ENCODE peak calls at places on chromosomes 13 and 19, in ten cellular contexts. U, X, M, N, T, V, P, H, Q and E are unnamed samples.

GRCh38 chr13:28412981-28413380 is 81.9 kb downstream of the FLT1 start:
- DNase-seq in X (no peak), H (no peak), V (no peak), Q (no peak), M (no peak), T (no peak), P (no peak), U (no peak), N (no peak), E (no peak)

GRCh38 chr13:108686027-108686426 is 56.6 kb downstream of the MYO16 start:
- DNase-seq in V (no peak), P (no peak), U (no peak), H (no peak), T (no peak), X (no peak), N (no peak), Q (no peak), M (no peak), E (no peak)

GRCh38 chr19:33580026-33580644 is 41.6 kb upstream of the CHST8 start:
- DNase-seq in H (no peak), T (no peak), U (no peak), N (no peak), P (no peak), V (no peak), Q (peak), X (no peak), M (no peak), E (no peak)

GRCh38 chr13:26819067-26819466 is 58.5 kb upstream of the GPR12 start:
- DNase-seq in M (no peak), X (no peak), N (no peak), T (no peak), V (no peak), U (no peak), H (no peak), P (no peak), Q (no peak), E (no peak)

GRCh38 chr13:42176286-42176685 is 95.7 kb upstream of the AKAP11 start:
- DNase-seq in N (no peak), H (no peak), X (no peak), M (no peak), V (no peak), T (no peak), Q (no peak), P (no peak), U (no peak), E (no peak)

GRCh38 chr19:18574691-18575291 is 3.1 kb downstream of the UBA52 start:
- DNase-seq in M (no peak), T (no peak), U (no peak), V (no peak), Q (no peak), X (no peak), H (no peak), P (no peak), N (no peak), E (no peak)

GRCh38 chr13:19888799-19889198 is 25.4 kb upstream of the ZMYM5 start:
- DNase-seq in N (peak), X (peak), P (peak), T (no peak), M (no peak), Q (no peak), H (peak), U (no peak), V (no peak), E (no peak)

GRCh38 chr19:48006762-48007161 is 12.3 kb downstream of the ELSPBP1 start:
- DNase-seq in X (no peak), M (peak), Q (peak), U (no peak), H (no peak), N (no peak), P (no peak), T (no peak), V (no peak), E (no peak)

GRCh38 chr19:17766543-17767131 is 15.4 kb downstream of the FCHO1 start:
- DNase-seq in U (peak), N (peak), M (peak), T (peak), X (peak), V (peak), P (peak), Q (peak), H (peak), E (no peak)

GRCh38 chr19:51145926-51146493 is 3.9 kb downstream of the SIGLEC7 start:
- DNase-seq in V (no peak), N (no peak), M (no peak), Q (no peak), U (no peak), H (no peak), X (no peak), P (no peak), T (no peak), E (no peak)

GRCh38 chr13:61192826-61193225 is 222.8 kb downstream of the PCDH20 start:
- DNase-seq in M (no peak), Q (no peak), X (no peak), N (no peak), T (no peak), U (no peak), P (no peak), H (no peak), V (no peak), E (no peak)

GRCh38 chr13:113955235-113955634 is 18.6 kb downstream of the C13orf46 start:
- DNase-seq in V (no peak), P (no peak), M (no peak), H (no peak), N (no peak), Q (no peak), U (no peak), X (no peak), T (no peak), E (no peak)

GRCh38 chr19:5553892-5554291 is 13.9 kb downstream of the TINCR start:
- DNase-seq in Q (no peak), N (no peak), P (no peak), T (no peak), U (no peak), X (no peak), M (no peak), V (no peak), H (no peak), E (no peak)

GRCh38 chr13:53783466-53783865 is 754.9 kb downstream of the OLFM4 start:
- DNase-seq in T (no peak), N (no peak), H (no peak), V (no peak), M (no peak), U (no peak), X (no peak), Q (no peak), P (no peak), E (no peak)

GRCh38 chr19:30086220-30086619 is 144.2 kb downstream of the URI1 start:
- DNase-seq in H (no peak), T (no peak), U (no peak), Q (no peak), N (no peak), V (no peak), M (peak), X (no peak), P (no peak), E (no peak)

GRCh38 chr19:1102407-1103106 is 1.2 kb upstream of the GPX4 start:
- DNase-seq in P (peak), V (peak), T (no peak), N (peak), M (peak), H (peak), Q (peak), U (peak), X (peak), E (peak)

GRCh38 chr19:15210323-15210774 is 9.6 kb upstream of the NOTCH3 start:
- DNase-seq in X (peak), Q (peak), N (peak), M (no peak), H (peak), T (no peak), U (peak), P (peak), V (peak), E (no peak)

GRCh38 chr19:497861-498590 is 1.7 kb downstream of the MADCAM1 start:
- DNase-seq in P (no peak), H (no peak), V (no peak), U (no peak), N (no peak), X (no peak), M (no peak), T (no peak), Q (peak), E (no peak)

GRCh38 chr13:113399755-113400149 is 35.8 kb upstream of the GRTP1 start:
- DNase-seq in U (no peak), M (no peak), N (no peak), H (no peak), V (no peak), Q (no peak), X (no peak), P (no peak), T (no peak), E (no peak)

GRCh38 chr19:53868892-53869804 is 1.5 kb downstream of the MYADM start:
- DNase-seq in X (peak), Q (peak), V (peak), T (peak), H (peak), U (peak), P (peak), N (peak), M (peak), E (peak)

GRCh38 chr19:44799627-44800257 is 9.2 kb upstream of the BCAM start:
- DNase-seq in M (no peak), X (no peak), T (no peak), U (no peak), P (no peak), Q (no peak), V (no peak), H (no peak), N (no peak), E (no peak)

GRCh38 chr13:113084943-113085540 is 20.5 kb upstream of the F7 start:
- DNase-seq in N (no peak), V (no peak), M (no peak), X (no peak), T (no peak), P (no peak), U (no peak), Q (no peak), H (no peak), E (no peak)

GRCh38 chr19:17243854-17244617 is 1.7 kb downstream of the NR2F6 start:
- DNase-seq in M (peak), V (peak), U (no peak), T (no peak), P (peak), X (peak), N (peak), H (peak), Q (peak), E (no peak)